ENCODE peak calls at places on chromosomes 3 and 15, in eight cellular contexts. One of them, this sample, is unnamed.

GRCh38 chr15:35696767-35697231 is 150.8 kb upstream of the DPH6 start:
- DNase-seq in WTC11: no peak
- DNase-seq in erythroblast: no peak
- DNase-seq in MCF 10A: peak
- DNase-seq in posterior cingulate gyrus: no peak
- DNase-seq in transverse colon: no peak
- DNase-seq in A549: peak
- DNase-seq in NCI-H1092: no peak
- DNase-seq in this sample: no peak

GRCh38 chr15:93059442-93059841 is 29.6 kb downstream of the RGMA start:
- DNase-seq in WTC11: no peak
- DNase-seq in erythroblast: no peak
- DNase-seq in MCF 10A: no peak
- DNase-seq in posterior cingulate gyrus: no peak
- DNase-seq in transverse colon: no peak
- DNase-seq in A549: no peak
- DNase-seq in NCI-H1092: no peak
- DNase-seq in this sample: no peak

GRCh38 chr3:28376424-28376823 is 27.8 kb upstream of the AZI2 start:
- DNase-seq in WTC11: no peak
- DNase-seq in erythroblast: no peak
- DNase-seq in MCF 10A: peak
- DNase-seq in posterior cingulate gyrus: no peak
- DNase-seq in transverse colon: no peak
- DNase-seq in A549: no peak
- DNase-seq in NCI-H1092: no peak
- DNase-seq in this sample: no peak

GRCh38 chr3:144636833-144637232 is 665.2 kb downstream of the DIPK2A start:
- DNase-seq in WTC11: peak
- DNase-seq in erythroblast: no peak
- DNase-seq in MCF 10A: no peak
- DNase-seq in posterior cingulate gyrus: no peak
- DNase-seq in transverse colon: no peak
- DNase-seq in A549: peak
- DNase-seq in NCI-H1092: no peak
- DNase-seq in this sample: no peak

GRCh38 chr15:55005679-55006078 is 191.1 kb downstream of the RSL24D1 start:
- DNase-seq in WTC11: no peak
- DNase-seq in erythroblast: no peak
- DNase-seq in MCF 10A: no peak
- DNase-seq in posterior cingulate gyrus: no peak
- DNase-seq in transverse colon: no peak
- DNase-seq in A549: no peak
- DNase-seq in NCI-H1092: no peak
- DNase-seq in this sample: no peak

GRCh38 chr3:134854285-134854684 is 59.2 kb downstream of the EPHB1 start:
- DNase-seq in WTC11: no peak
- DNase-seq in erythroblast: no peak
- DNase-seq in MCF 10A: no peak
- DNase-seq in posterior cingulate gyrus: no peak
- DNase-seq in transverse colon: no peak
- DNase-seq in A549: no peak
- DNase-seq in NCI-H1092: no peak
- DNase-seq in this sample: no peak

GRCh38 chr3:149085828-149086231 is 503 bp downstream of the HLTF start:
- DNase-seq in WTC11: no peak
- DNase-seq in erythroblast: peak
- DNase-seq in MCF 10A: peak
- DNase-seq in posterior cingulate gyrus: no peak
- DNase-seq in transverse colon: no peak
- DNase-seq in A549: peak
- DNase-seq in NCI-H1092: no peak
- DNase-seq in this sample: peak

GRCh38 chr3:127339943-127340861 is 52.4 kb upstream of the PRR20G start:
- DNase-seq in WTC11: no peak
- DNase-seq in erythroblast: no peak
- DNase-seq in MCF 10A: no peak
- DNase-seq in posterior cingulate gyrus: no peak
- DNase-seq in transverse colon: no peak
- DNase-seq in A549: no peak
- DNase-seq in NCI-H1092: no peak
- DNase-seq in this sample: no peak

GRCh38 chr3:183635431-183636220 is at the start of gene KLHL24:
- DNase-seq in WTC11: peak
- DNase-seq in erythroblast: peak
- DNase-seq in MCF 10A: peak
- DNase-seq in posterior cingulate gyrus: peak
- DNase-seq in transverse colon: peak
- DNase-seq in A549: peak
- DNase-seq in NCI-H1092: peak
- DNase-seq in this sample: peak

GRCh38 chr15:45448066-45448510 is 69.7 kb upstream of the GATM start:
- DNase-seq in WTC11: no peak
- DNase-seq in erythroblast: no peak
- DNase-seq in MCF 10A: no peak
- DNase-seq in posterior cingulate gyrus: no peak
- DNase-seq in transverse colon: no peak
- DNase-seq in A549: no peak
- DNase-seq in NCI-H1092: no peak
- DNase-seq in this sample: no peak

GRCh38 chr3:122415104-122415744 is 638 bp downstream of the WDR5B start:
- DNase-seq in WTC11: peak
- DNase-seq in erythroblast: no peak
- DNase-seq in MCF 10A: peak
- DNase-seq in posterior cingulate gyrus: no peak
- DNase-seq in transverse colon: peak
- DNase-seq in A549: peak
- DNase-seq in NCI-H1092: no peak
- DNase-seq in this sample: no peak

GRCh38 chr3:178802993-178803693 is 266.9 kb downstream of the KCNMB2 start:
- DNase-seq in WTC11: no peak
- DNase-seq in erythroblast: no peak
- DNase-seq in MCF 10A: peak
- DNase-seq in posterior cingulate gyrus: no peak
- DNase-seq in transverse colon: no peak
- DNase-seq in A549: no peak
- DNase-seq in NCI-H1092: peak
- DNase-seq in this sample: no peak

GRCh38 chr15:92807971-92808571 is 92.1 kb upstream of the CHD2 start:
- DNase-seq in WTC11: no peak
- DNase-seq in erythroblast: peak
- DNase-seq in MCF 10A: peak
- DNase-seq in posterior cingulate gyrus: no peak
- DNase-seq in transverse colon: peak
- DNase-seq in A549: no peak
- DNase-seq in NCI-H1092: no peak
- DNase-seq in this sample: no peak

GRCh38 chr3:112778298-112779008 is 68.2 kb downstream of the CD200R1L start:
- DNase-seq in WTC11: no peak
- DNase-seq in erythroblast: no peak
- DNase-seq in MCF 10A: peak
- DNase-seq in posterior cingulate gyrus: no peak
- DNase-seq in transverse colon: no peak
- DNase-seq in A549: no peak
- DNase-seq in NCI-H1092: no peak
- DNase-seq in this sample: no peak

GRCh38 chr3:114623420-114624046 is 329.7 kb downstream of the TIGIT start:
- DNase-seq in WTC11: no peak
- DNase-seq in erythroblast: no peak
- DNase-seq in MCF 10A: no peak
- DNase-seq in posterior cingulate gyrus: no peak
- DNase-seq in transverse colon: no peak
- DNase-seq in A549: no peak
- DNase-seq in NCI-H1092: no peak
- DNase-seq in this sample: no peak

GRCh38 chr3:108804437-108804836 is 18.1 kb upstream of the TRAT1 start:
- DNase-seq in WTC11: no peak
- DNase-seq in erythroblast: no peak
- DNase-seq in MCF 10A: no peak
- DNase-seq in posterior cingulate gyrus: no peak
- DNase-seq in transverse colon: no peak
- DNase-seq in A549: no peak
- DNase-seq in NCI-H1092: no peak
- DNase-seq in this sample: no peak

GRCh38 chr15:99454941-99455795 is 110.6 kb upstream of the MEF2A start:
- DNase-seq in WTC11: no peak
- DNase-seq in erythroblast: no peak
- DNase-seq in MCF 10A: peak
- DNase-seq in posterior cingulate gyrus: no peak
- DNase-seq in transverse colon: peak
- DNase-seq in A549: no peak
- DNase-seq in NCI-H1092: no peak
- DNase-seq in this sample: no peak

GRCh38 chr3:166860217-166860616 is 519.9 kb downstream of the ZBBX start:
- DNase-seq in WTC11: no peak
- DNase-seq in erythroblast: no peak
- DNase-seq in MCF 10A: no peak
- DNase-seq in posterior cingulate gyrus: no peak
- DNase-seq in transverse colon: no peak
- DNase-seq in A549: no peak
- DNase-seq in NCI-H1092: no peak
- DNase-seq in this sample: no peak

GRCh38 chr3:172513488-172513887 is 9.7 kb downstream of the TNFSF10 start:
- DNase-seq in WTC11: no peak
- DNase-seq in erythroblast: no peak
- DNase-seq in MCF 10A: no peak
- DNase-seq in posterior cingulate gyrus: no peak
- DNase-seq in transverse colon: no peak
- DNase-seq in A549: no peak
- DNase-seq in NCI-H1092: no peak
- DNase-seq in this sample: no peak

GRCh38 chr3:143307613-143308183 is 188.1 kb downstream of the CHST2 start:
- DNase-seq in WTC11: no peak
- DNase-seq in erythroblast: peak
- DNase-seq in MCF 10A: peak
- DNase-seq in posterior cingulate gyrus: no peak
- DNase-seq in transverse colon: no peak
- DNase-seq in A549: peak
- DNase-seq in NCI-H1092: no peak
- DNase-seq in this sample: no peak

GRCh38 chr3:194313642-194314430 is 37.3 kb downstream of the CPN2 start:
- DNase-seq in WTC11: peak
- DNase-seq in erythroblast: no peak
- DNase-seq in MCF 10A: no peak
- DNase-seq in posterior cingulate gyrus: no peak
- DNase-seq in transverse colon: peak
- DNase-seq in A549: no peak
- DNase-seq in NCI-H1092: no peak
- DNase-seq in this sample: no peak

GRCh38 chr3:63015614-63016016 is 140.4 kb upstream of the CADPS start:
- DNase-seq in WTC11: peak
- DNase-seq in erythroblast: no peak
- DNase-seq in MCF 10A: no peak
- DNase-seq in posterior cingulate gyrus: peak
- DNase-seq in transverse colon: no peak
- DNase-seq in A549: no peak
- DNase-seq in NCI-H1092: no peak
- DNase-seq in this sample: peak

GRCh38 chr15:69105451-69105985 is 54.9 kb upstream of the GLCE start:
- DNase-seq in WTC11: no peak
- DNase-seq in erythroblast: no peak
- DNase-seq in MCF 10A: no peak
- DNase-seq in posterior cingulate gyrus: no peak
- DNase-seq in transverse colon: no peak
- DNase-seq in A549: no peak
- DNase-seq in NCI-H1092: no peak
- DNase-seq in this sample: no peak

GRCh38 chr3:41682996-41683395 is 278.9 kb downstream of the ULK4 start:
- DNase-seq in WTC11: no peak
- DNase-seq in erythroblast: no peak
- DNase-seq in MCF 10A: peak
- DNase-seq in posterior cingulate gyrus: no peak
- DNase-seq in transverse colon: no peak
- DNase-seq in A549: no peak
- DNase-seq in NCI-H1092: no peak
- DNase-seq in this sample: no peak

GRCh38 chr15:74275957-74276356 is 39.8 kb downstream of the CCDC33 start:
- DNase-seq in WTC11: peak
- DNase-seq in erythroblast: no peak
- DNase-seq in MCF 10A: peak
- DNase-seq in posterior cingulate gyrus: no peak
- DNase-seq in transverse colon: no peak
- DNase-seq in A549: no peak
- DNase-seq in NCI-H1092: no peak
- DNase-seq in this sample: peak

GRCh38 chr15:86139828-86140227 is 60.2 kb downstream of the AGBL1 start:
- DNase-seq in WTC11: peak
- DNase-seq in erythroblast: peak
- DNase-seq in MCF 10A: no peak
- DNase-seq in posterior cingulate gyrus: no peak
- DNase-seq in transverse colon: no peak
- DNase-seq in A549: peak
- DNase-seq in NCI-H1092: no peak
- DNase-seq in this sample: no peak

GRCh38 chr15:41936649-41937567 is 35.4 kb downstream of the EHD4 start:
- DNase-seq in WTC11: no peak
- DNase-seq in erythroblast: no peak
- DNase-seq in MCF 10A: no peak
- DNase-seq in posterior cingulate gyrus: peak
- DNase-seq in transverse colon: peak
- DNase-seq in A549: no peak
- DNase-seq in NCI-H1092: no peak
- DNase-seq in this sample: no peak

GRCh38 chr3:43296565-43296964 is 10.2 kb downstream of the SNRK start:
- DNase-seq in WTC11: no peak
- DNase-seq in erythroblast: peak
- DNase-seq in MCF 10A: peak
- DNase-seq in posterior cingulate gyrus: no peak
- DNase-seq in transverse colon: peak
- DNase-seq in A549: no peak
- DNase-seq in NCI-H1092: no peak
- DNase-seq in this sample: no peak

GRCh38 chr3:64595253-64595694 is 92.5 kb downstream of the ADAMTS9 start:
- DNase-seq in WTC11: no peak
- DNase-seq in erythroblast: no peak
- DNase-seq in MCF 10A: peak
- DNase-seq in posterior cingulate gyrus: no peak
- DNase-seq in transverse colon: peak
- DNase-seq in A549: no peak
- DNase-seq in NCI-H1092: no peak
- DNase-seq in this sample: no peak

GRCh38 chr3:33807190-33807589 is 8.8 kb downstream of the PDCD6IP start:
- DNase-seq in WTC11: no peak
- DNase-seq in erythroblast: no peak
- DNase-seq in MCF 10A: no peak
- DNase-seq in posterior cingulate gyrus: no peak
- DNase-seq in transverse colon: peak
- DNase-seq in A549: no peak
- DNase-seq in NCI-H1092: no peak
- DNase-seq in this sample: no peak

GRCh38 chr15:70423267-70423666 is 325.6 kb upstream of the TLE3 start:
- DNase-seq in WTC11: no peak
- DNase-seq in erythroblast: no peak
- DNase-seq in MCF 10A: no peak
- DNase-seq in posterior cingulate gyrus: no peak
- DNase-seq in transverse colon: no peak
- DNase-seq in A549: no peak
- DNase-seq in NCI-H1092: no peak
- DNase-seq in this sample: no peak

GRCh38 chr3:46662771-46663551 is 30.5 kb downstream of the ALS2CL start:
- DNase-seq in WTC11: no peak
- DNase-seq in erythroblast: no peak
- DNase-seq in MCF 10A: no peak
- DNase-seq in posterior cingulate gyrus: peak
- DNase-seq in transverse colon: peak
- DNase-seq in A549: no peak
- DNase-seq in NCI-H1092: no peak
- DNase-seq in this sample: no peak

GRCh38 chr15:58380280-58380945 is 51.4 kb upstream of the LIPC start:
- DNase-seq in WTC11: no peak
- DNase-seq in erythroblast: no peak
- DNase-seq in MCF 10A: no peak
- DNase-seq in posterior cingulate gyrus: no peak
- DNase-seq in transverse colon: no peak
- DNase-seq in A549: no peak
- DNase-seq in NCI-H1092: no peak
- DNase-seq in this sample: no peak

GRCh38 chr15:52252781-52253180 is 42.8 kb downstream of the MYO5C start:
- DNase-seq in WTC11: no peak
- DNase-seq in erythroblast: no peak
- DNase-seq in MCF 10A: peak
- DNase-seq in posterior cingulate gyrus: no peak
- DNase-seq in transverse colon: no peak
- DNase-seq in A549: peak
- DNase-seq in NCI-H1092: no peak
- DNase-seq in this sample: no peak

This sample was measured in NCI-H1436.